ENCODE peak calls at places on chromosomes 7 and 10, in four cellular contexts. M is GM23248; I is effector memory CD4-positive, alpha-beta T cell; E is NCI-H460. L is an unnamed sample.
A peak's percentile ranks its signal among the peaks of the same experiment; 100 is the strongest.

GRCh38 chr7:103752995-103753394 is 236.5 kb downstream of the RELN start:
- DNase-seq in I (no peak), M (peak; percentile 19), E (no peak), L (no peak)

GRCh38 chr10:60343254-60343653 is 46.4 kb downstream of the ANK3 start:
- DNase-seq in E (no peak), I (no peak), M (no peak), L (no peak)

GRCh38 chr10:65320256-65321026 is 1605.4 kb upstream of the LRRTM3 start:
- DNase-seq in M (no peak), I (no peak), E (peak; percentile 64), L (no peak)

GRCh38 chr7:35498416-35498815 is 196.5 kb downstream of the HERPUD2 start:
- DNase-seq in E (no peak), I (no peak), M (no peak), L (no peak)

GRCh38 chr10:132305654-132306340 is 2.0 kb downstream of the STK32C start:
- DNase-seq in E (no peak), I (no peak), M (no peak), L (no peak)

GRCh38 chr10:110279062-110279986 is 25.4 kb downstream of the SMNDC1 start:
- DNase-seq in M (peak; percentile 82), I (peak; percentile 25), E (peak; percentile 69), L (no peak)

GRCh38 chr7:10079572-10079971 is 894.1 kb upstream of the PHF14 start:
- DNase-seq in M (no peak), I (no peak), E (no peak), L (no peak)

GRCh38 chr10:1197384-1197783 is 141.2 kb downstream of the WDR37 start:
- DNase-seq in E (no peak), M (no peak), I (no peak), L (no peak)

GRCh38 chr10:22246680-22247391 is 29.0 kb upstream of the EBLN1 start:
- DNase-seq in M (peak; percentile 88), I (peak; percentile 13), E (peak; percentile 31), L (no peak)

GRCh38 chr10:122044713-122045112 is 55.8 kb downstream of the TACC2 start:
- DNase-seq in I (no peak), M (peak; percentile 41), E (no peak), L (peak; percentile 83)

GRCh38 chr10:127612-128432 is 7.4 kb upstream of the ZMYND11 start:
- DNase-seq in M (no peak), E (no peak), I (no peak), L (no peak)

GRCh38 chr7:148524479-148525173 is 65.9 kb upstream of the C7orf33 start:
- DNase-seq in M (no peak), E (no peak), I (no peak), L (no peak)

GRCh38 chr7:30028749-30029635 is 780 bp downstream of the PLEKHA8 start:
- DNase-seq in E (no peak), I (no peak), M (peak; percentile 68), L (no peak)

GRCh38 chr7:143013897-143014296 is 13.0 kb downstream of the OR9A2 start:
- DNase-seq in E (no peak), M (peak; percentile 90), I (no peak), L (no peak)

GRCh38 chr7:49279886-49280285 is 355.5 kb downstream of the CDC14C start:
- DNase-seq in M (no peak), E (no peak), I (no peak), L (no peak)

GRCh38 chr10:18860591-18861205 is 187.9 kb upstream of the MALRD1 start:
- DNase-seq in I (no peak), E (no peak), M (no peak), L (no peak)

GRCh38 chr7:92255308-92255707 is 9.5 kb downstream of the ANKIB1 start:
- DNase-seq in M (peak; percentile 95), E (no peak), I (no peak), L (no peak)

GRCh38 chr10:119233821-119234220 is 26.4 kb downstream of the GRK5 start:
- DNase-seq in I (no peak), E (no peak), M (no peak), L (no peak)

GRCh38 chr10:120977892-120978291 is 126.7 kb downstream of the WDR11 start:
- DNase-seq in M (no peak), E (no peak), I (no peak), L (no peak)

GRCh38 chr10:101566333-101567164 is 21.5 kb downstream of the POLL start:
- DNase-seq in M (peak; percentile 40), I (no peak), E (no peak), L (peak; percentile 36)

GRCh38 chr7:106031271-106032029 is 68.4 kb downstream of the CDHR3 start:
- DNase-seq in E (no peak), M (no peak), I (no peak), L (no peak)

GRCh38 chr7:152674860-152675760 is 831 bp downstream of the XRCC2 start:
- DNase-seq in I (no peak), M (peak; percentile 25), E (peak; percentile 7), L (no peak)

GRCh38 chr10:128776617-128777016 is 650.4 kb upstream of the MKI67 start:
- DNase-seq in M (no peak), I (no peak), E (no peak), L (no peak)

GRCh38 chr10:123993534-123994416 is 99.6 kb downstream of the CHST15 start:
- DNase-seq in M (no peak), I (no peak), E (no peak), L (no peak)

GRCh38 chr7:155959894-155960293 is 147.6 kb upstream of the SHH start:
- DNase-seq in M (no peak), I (no peak), E (no peak), L (no peak)

L was measured in left lobe of liver.